ENCODE peak calls at places on chromosomes 1 and 21, in seven cellular contexts. F is prostate gland, A is sigmoid colon, I is K562, X is heart right ventricle, U is stomach, Q is uterus. S is an unnamed sample.
A peak's percentile ranks its signal among the peaks of the same experiment; 100 is the strongest.

GRCh38 chr1:162357681-162358266 is 18.9 kb downstream of the SPATA46 start:
- DNase-seq in F (no peak), A (no peak), I (peak; percentile 75), X (no peak), U (no peak), Q (no peak), S (no peak)

GRCh38 chr1:46673749-46674182 is 2.1 kb downstream of the TEX38 start:
- DNase-seq in F (no peak), A (no peak), I (peak; percentile 64), X (no peak), U (no peak), Q (no peak), S (no peak)

GRCh38 chr1:188302746-188303145 is 1474.0 kb downstream of the PLA2G4A start:
- DNase-seq in F (no peak), A (no peak), I (no peak), X (no peak), U (no peak), Q (no peak), S (no peak)

GRCh38 chr1:101163406-101163770 is 73.4 kb upstream of the S1PR1 start:
- DNase-seq in F (no peak), A (no peak), I (no peak), X (no peak), U (no peak), Q (no peak), S (no peak)

GRCh38 chr1:76068542-76068941 is 6.0 kb upstream of the ST6GALNAC3 start:
- DNase-seq in F (no peak), A (no peak), I (no peak), X (no peak), U (no peak), Q (no peak), S (no peak)

GRCh38 chr1:193060938-193061337 is 1.5 kb downstream of the RO60 start:
- DNase-seq in F (no peak), A (no peak), I (peak; percentile 36), X (no peak), U (no peak), Q (no peak), S (no peak)

GRCh38 chr1:27789511-27790154 is 16.6 kb downstream of the STX12 start:
- DNase-seq in F (peak; percentile 40), A (no peak), I (peak; percentile 38), X (peak; percentile 66), U (peak; percentile 59), Q (peak; percentile 59), S (peak; percentile 42)

GRCh38 chr1:183227963-183228649 is 42.0 kb downstream of the LAMC2 start:
- DNase-seq in F (no peak), A (no peak), I (peak; percentile 51), X (peak; percentile 44), U (peak; percentile 39), Q (no peak), S (peak; percentile 45)

GRCh38 chr1:59879556-59879955 is 47.0 kb downstream of the CYP2J2 start:
- DNase-seq in F (peak; percentile 78), A (no peak), I (peak; percentile 33), X (peak; percentile 58), U (peak; percentile 87), Q (no peak), S (peak; percentile 30)

GRCh38 chr1:207058878-207059867 is 6.1 kb downstream of the PFKFB2 start:
- DNase-seq in F (no peak), A (no peak), I (peak; percentile 43), X (no peak), U (no peak), Q (no peak), S (no peak)

GRCh38 chr1:11505591-11506538 is 26.9 kb downstream of the DISP3 start:
- DNase-seq in F (no peak), A (no peak), I (no peak), X (no peak), U (no peak), Q (no peak), S (no peak)

GRCh38 chr1:44817771-44818495 is 9.6 kb downstream of the BTBD19 start:
- DNase-seq in F (no peak), A (peak; percentile 25), I (no peak), X (no peak), U (no peak), Q (no peak), S (no peak)

GRCh38 chr1:204476563-204476962 is 18.0 kb downstream of the PIK3C2B start:
- DNase-seq in F (no peak), A (no peak), I (no peak), X (no peak), U (no peak), Q (no peak), S (no peak)

GRCh38 chr1:201628490-201628889 is 89.6 kb downstream of the NAV1 start:
- DNase-seq in F (no peak), A (no peak), I (no peak), X (peak; percentile 54), U (no peak), Q (no peak), S (no peak)

GRCh38 chr1:231800071-231800470 is 173.5 kb downstream of the DISC1 start:
- DNase-seq in F (no peak), A (no peak), I (no peak), X (no peak), U (no peak), Q (no peak), S (no peak)

GRCh38 chr1:37954316-37954971 is 7.6 kb upstream of the INPP5B start:
- DNase-seq in F (no peak), A (no peak), I (peak; percentile 36), X (no peak), U (no peak), Q (no peak), S (no peak)

GRCh38 chr1:172135923-172136610 is 284.4 kb upstream of the C1orf105 start:
- DNase-seq in F (no peak), A (no peak), I (no peak), X (no peak), U (no peak), Q (no peak), S (no peak)

GRCh38 chr21:39422468-39423241 is 22.9 kb downstream of the LCA5L start:
- DNase-seq in F (no peak), A (no peak), I (peak; percentile 67), X (no peak), U (no peak), Q (no peak), S (no peak)

GRCh38 chr1:34013136-34013535 is 149.3 kb downstream of the HMGB4 start:
- DNase-seq in F (no peak), A (no peak), I (no peak), X (no peak), U (no peak), Q (no peak), S (no peak)

GRCh38 chr1:180171691-180172090 is 17.0 kb downstream of the QSOX1 start:
- DNase-seq in F (no peak), A (peak; percentile 35), I (no peak), X (no peak), U (no peak), Q (no peak), S (no peak)

GRCh38 chr1:198681831-198682756 is 43.3 kb downstream of the PTPRC start:
- DNase-seq in F (peak; percentile 35), A (peak; percentile 69), I (peak; percentile 62), X (peak; percentile 51), U (peak; percentile 58), Q (peak; percentile 26), S (peak; percentile 31)

GRCh38 chr1:112557385-112557784 is 48.6 kb downstream of the WNT2B start:
- DNase-seq in F (no peak), A (no peak), I (no peak), X (no peak), U (no peak), Q (no peak), S (no peak)

DNA sequence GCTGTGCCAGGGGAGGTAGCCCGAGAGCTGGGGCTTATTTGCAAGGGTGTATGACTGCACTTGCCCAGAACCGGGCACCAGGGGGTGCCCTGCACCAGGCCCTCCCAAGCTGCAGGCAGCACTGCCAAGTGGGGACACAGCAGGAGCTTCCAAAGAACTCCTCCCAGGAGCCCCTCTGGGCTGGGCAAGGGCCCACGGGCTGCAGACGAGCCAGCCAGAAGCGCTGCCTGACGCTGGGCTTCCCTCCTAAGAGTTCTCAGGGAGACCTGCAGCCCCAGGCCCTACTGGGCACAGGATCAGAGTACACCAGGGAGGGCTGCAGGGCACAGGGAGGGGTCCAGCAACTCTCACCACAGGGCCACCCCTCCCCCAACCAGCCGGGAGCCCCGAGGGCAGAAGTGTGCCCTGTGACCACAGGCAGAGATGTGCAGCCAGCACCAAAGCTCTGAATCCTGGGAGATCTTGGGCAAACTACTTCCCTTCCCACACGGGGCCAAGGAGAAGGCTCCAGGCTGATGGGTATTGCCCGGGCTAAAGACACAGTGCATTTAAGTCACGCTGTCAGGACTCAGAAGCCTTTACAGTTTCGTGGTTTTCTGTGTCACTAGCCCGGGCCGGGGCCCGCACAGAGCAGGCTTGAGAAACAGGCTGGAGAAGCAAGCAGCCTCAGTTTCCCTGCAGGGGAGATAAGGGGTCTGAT is 63.4 kb downstream of the KCNAB2 start:
- DNase-seq in F (peak; percentile 19), A (no peak), I (no peak), X (no peak), U (no peak), Q (no peak), S (peak; percentile 15)
- TF ChIP-seq CTCF in F (peak; percentile 48), A (no peak), I (peak; percentile 63), X (no peak), U (no peak), Q (no peak), S (no peak)

DNA sequence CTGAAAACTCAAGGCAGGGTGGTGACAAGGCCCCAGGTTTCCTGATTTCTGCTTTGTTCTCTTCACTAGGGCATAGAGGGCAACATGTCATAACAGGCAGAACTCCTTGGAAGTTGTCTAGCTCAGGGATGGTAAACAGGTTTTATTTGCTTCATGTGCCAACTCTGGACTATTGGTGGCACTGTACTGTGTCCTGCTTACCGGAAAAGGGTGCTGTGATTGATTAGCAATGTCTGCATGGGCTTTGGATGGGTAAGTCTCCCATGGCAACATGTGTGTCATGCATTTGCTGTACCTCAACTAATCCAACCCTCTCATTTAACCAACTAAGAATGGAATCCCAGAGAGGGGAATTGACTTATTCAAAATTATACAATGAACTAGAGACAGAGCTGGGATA is 70.7 kb upstream of the USP24 start:
- DNase-seq in F (peak; percentile 56), A (no peak), I (no peak), X (no peak), U (no peak), Q (no peak), S (no peak)
- TF ChIP-seq CTCF in F (no peak), A (no peak), I (no peak), X (no peak), U (no peak), Q (no peak), S (no peak)

GRCh38 chr1:41418868-41419583 is 57.8 kb downstream of the FOXO6 start:
- DNase-seq in F (peak; percentile 91), A (peak; percentile 79), I (no peak), X (peak; percentile 78), U (peak; percentile 90), Q (peak; percentile 68), S (peak; percentile 97)
- TF ChIP-seq CTCF in F (peak; percentile 24), A (no peak), I (no peak), X (no peak), U (no peak), Q (peak; percentile 6), S (peak; percentile 17)

DNA sequence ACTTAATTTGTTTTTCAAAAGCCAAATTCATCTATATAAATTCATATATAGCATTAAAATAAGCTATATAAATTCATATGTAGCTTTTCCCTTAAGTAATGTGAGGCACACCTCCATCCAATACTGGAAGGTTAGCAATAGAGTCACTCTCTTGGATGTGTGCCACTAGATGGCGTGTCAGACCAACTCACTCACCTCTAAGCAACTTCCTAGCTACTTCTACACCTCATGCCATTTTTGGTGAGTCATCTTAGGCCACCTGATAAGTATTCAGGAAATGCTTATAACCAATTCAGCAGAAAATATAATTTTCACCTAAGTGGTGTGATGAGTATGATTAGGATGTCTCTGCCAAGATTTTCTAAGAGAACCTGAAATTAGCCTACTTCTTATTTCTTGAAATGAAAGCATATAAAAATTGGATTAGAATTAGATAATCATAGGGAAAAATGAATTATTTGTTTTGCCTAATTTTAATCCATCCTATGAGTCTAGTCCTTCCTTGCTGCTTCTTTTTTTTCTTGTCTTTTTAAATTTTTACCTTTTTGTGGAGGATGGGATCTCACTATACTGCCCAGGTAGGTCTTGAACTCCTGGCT is 34.4 kb upstream of the TADA1 start:
- DNase-seq in F (peak; percentile 84), A (peak; percentile 76), I (peak; percentile 86), X (peak; percentile 60), U (peak; percentile 81), Q (peak; percentile 19), S (peak; percentile 31)
- TF ChIP-seq CTCF in F (peak; percentile 83), A (peak; percentile 35), I (peak; percentile 98), X (peak; percentile 45), U (peak; percentile 34), Q (peak; percentile 48), S (peak; percentile 59)